ENCODE peak calls at places on chromosomes 1 and 21, in nine cellular contexts. N, O, S, P, F, H, Q, U and W are unnamed samples. For H3K27me3, the result is how much of the 10 kb centered on the place peaks cover.

GRCh38 chr1:21891621-21892479 is 45.3 kb downstream of the HSPG2 start:
- DNase-seq in N (no peak), O (no peak), S (no peak), P (no peak), F (no peak), H (no peak), Q (no peak), U (no peak), W (no peak)

GRCh38 chr1:25780318-25781129 is 19.5 kb upstream of the SELENON start:
- DNase-seq in N (no peak), O (no peak), S (no peak), P (no peak), F (no peak), H (no peak), Q (no peak), U (no peak), W (no peak)

GRCh38 chr1:240337795-240338194 is 246.1 kb downstream of the FMN2 start:
- DNase-seq in N (no peak), O (no peak), S (no peak), P (peak), F (no peak), H (peak), Q (no peak), U (no peak), W (no peak)

GRCh38 chr1:6445062-6445763 is 20.6 kb downstream of the ESPN start:
- DNase-seq in N (no peak), O (peak), S (no peak), P (no peak), F (no peak), H (no peak), Q (no peak), U (no peak), W (peak)

GRCh38 chr1:5662362-5663126 is 329.7 kb downstream of the NPHP4 start:
- DNase-seq in N (no peak), O (no peak), S (no peak), P (no peak), F (no peak), H (no peak), Q (no peak), U (no peak), W (no peak)

GRCh38 chr1:87252406-87252805 is 76.3 kb upstream of the LMO4 start:
- DNase-seq in N (no peak), O (no peak), S (no peak), P (no peak), F (no peak), H (no peak), Q (no peak), U (no peak), W (no peak)

GRCh38 chr1:228416217-228416971 is at the start of gene TRIM17:
- DNase-seq in N (no peak), O (no peak), S (no peak), P (no peak), F (no peak), H (no peak), Q (peak), U (no peak), W (peak)

GRCh38 chr1:180953291-180953747 is 40.6 kb downstream of the KIAA1614 start:
- DNase-seq in N (no peak), O (no peak), S (peak), P (no peak), F (no peak), H (no peak), Q (peak), U (no peak), W (peak)

GRCh38 chr21:14453339-14453738 is 70.4 kb upstream of the HSPA13 start:
- DNase-seq in N (no peak), O (no peak), S (no peak), P (no peak), F (no peak), H (no peak), Q (no peak), U (no peak), W (peak)

GRCh38 chr1:115771847-115772457 is 3.4 kb upstream of the CASQ2 start:
- DNase-seq in N (no peak), O (peak), S (peak), P (peak), F (peak), H (peak), Q (no peak), U (no peak), W (no peak)

GRCh38 chr1:192087334-192087733 is 70.9 kb upstream of the RGS18 start:
- DNase-seq in N (no peak), O (no peak), S (no peak), P (no peak), F (no peak), H (no peak), Q (no peak), U (no peak), W (no peak)

GRCh38 chr1:65042467-65042866 is 76.1 kb upstream of the JAK1 start:
- DNase-seq in N (no peak), O (no peak), S (no peak), P (no peak), F (no peak), H (no peak), Q (no peak), U (no peak), W (no peak)

GRCh38 chr1:30525980-30526651 is 197.3 kb downstream of the MATN1 start:
- DNase-seq in N (no peak), O (peak), S (peak), P (peak), F (peak), H (peak), Q (no peak), U (no peak), W (no peak)

GRCh38 chr21:37207441-37208009 is 59.6 kb downstream of the VPS26C start:
- DNase-seq in N (no peak), O (peak), S (peak), P (no peak), F (no peak), H (no peak), Q (no peak), U (no peak), W (no peak)

GRCh38 chr1:184050631-184051030 is 899 bp upstream of the TSEN15 start:
- DNase-seq in N (no peak), O (no peak), S (no peak), P (no peak), F (no peak), H (no peak), Q (no peak), U (no peak), W (no peak)

GRCh38 chr1:94349853-94350252 is 68.3 kb upstream of the ABCD3 start:
- DNase-seq in N (no peak), O (no peak), S (no peak), P (no peak), F (no peak), H (no peak), Q (no peak), U (no peak), W (no peak)

GRCh38 chr1:3530086-3530930 is 75.8 kb downstream of the ARHGEF16 start:
- DNase-seq in N (no peak), O (no peak), S (no peak), P (no peak), F (no peak), H (no peak), Q (no peak), U (no peak), W (peak)

GRCh38 chr1:23957096-23957495 is 2.5 kb upstream of the PNRC2 start:
- DNase-seq in N (no peak), O (no peak), S (no peak), P (no peak), F (no peak), H (no peak), Q (no peak), U (no peak), W (no peak)

GRCh38 chr1:56206391-56206790 is 373.0 kb downstream of the PLPP3 start:
- DNase-seq in N (no peak), O (no peak), S (no peak), P (peak), F (no peak), H (no peak), Q (no peak), U (no peak), W (no peak)

GRCh38 chr1:25799758-25800537 is at the start of gene SELENON:
- DNase-seq in N (no peak), O (peak), S (peak), P (no peak), F (peak), H (peak), Q (peak), U (no peak), W (no peak)

GRCh38 chr1:92909321-92909720 is 51.9 kb downstream of the DIPK1A start:
- DNase-seq in N (no peak), O (no peak), S (no peak), P (peak), F (no peak), H (no peak), Q (no peak), U (no peak), W (no peak)

GRCh38 chr1:40668769-40669525 is 3.5 kb upstream of the RIMS3 start:
- DNase-seq in N (no peak), O (peak), S (peak), P (peak), F (peak), H (peak), Q (peak), U (peak), W (peak)

GRCh38 chr1:39525366-39526165 is 34.1 kb downstream of the BMP8A start:
- DNase-seq in N (peak), O (no peak), S (no peak), P (no peak), F (no peak), H (no peak), Q (no peak), U (no peak), W (peak)

GRCh38 chr1:188769936-188770335 is 1707.7 kb downstream of the BRINP3 start:
- DNase-seq in N (no peak), O (no peak), S (no peak), P (no peak), F (no peak), H (no peak), Q (no peak), U (no peak), W (no peak)

GRCh38 chr1:236280438-236281285 is 1.1 kb downstream of the ERO1B start:
- DNase-seq in N (no peak), O (no peak), S (no peak), P (no peak), F (no peak), H (peak), Q (peak), U (no peak), W (peak)

GRCh38 chr21:42346866-42347600 is 3.8 kb downstream of the TFF2 start:
- DNase-seq in N (no peak), O (peak), S (no peak), P (no peak), F (no peak), H (no peak), Q (no peak), U (no peak), W (no peak)

GRCh38 chr1:156654700-156655099 is 12.8 kb downstream of the BCAN start:
- DNase-seq in N (no peak), O (no peak), S (no peak), P (no peak), F (no peak), H (no peak), Q (no peak), U (no peak), W (no peak)
- H3K27me3 ChIP-seq in N (under half), O (under half), S (under half), P (under half), F (half or more), H (half or more), Q (under half), U (under half), W (under half)

GRCh38 chr1:99005142-99005491 is 456 bp upstream of the PLPPR5 start:
- DNase-seq in N (no peak), O (no peak), S (no peak), P (peak), F (no peak), H (no peak), Q (no peak), U (no peak), W (no peak)

GRCh38 chr1:99003911-99004269 is 771 bp downstream of the PLPPR5 start:
- DNase-seq in N (no peak), O (no peak), S (peak), P (no peak), F (no peak), H (no peak), Q (no peak), U (no peak), W (no peak)

GRCh38 chr1:99005537-99005942 is 879 bp upstream of the PLPPR5 start:
- DNase-seq in N (no peak), O (no peak), S (no peak), P (peak), F (no peak), H (no peak), Q (no peak), U (no peak), W (no peak)

GRCh38 chr1:99007366-99007765 is 2.7 kb upstream of the PLPPR5 start:
- DNase-seq in N (no peak), O (no peak), S (no peak), P (no peak), F (no peak), H (no peak), Q (no peak), U (no peak), W (no peak)

GRCh38 chr1:99004270-99005141 is at the start of gene PLPPR5:
- DNase-seq in N (no peak), O (peak), S (peak), P (peak), F (no peak), H (no peak), Q (peak), U (no peak), W (peak)
- H3K27me3 ChIP-seq in N (under half), O (under half), S (half or more), P (under half), F (half or more), H (under half), Q (under half), U (under half), W (under half)

GRCh38 chr1:923991-924618 is 382 bp downstream of the SAMD11 start:
- DNase-seq in N (no peak), O (no peak), S (no peak), P (no peak), F (no peak), H (no peak), Q (no peak), U (no peak), W (no peak)

GRCh38 chr1:924619-925323 is 1.0 kb downstream of the SAMD11 start:
- DNase-seq in N (no peak), O (no peak), S (peak), P (no peak), F (no peak), H (no peak), Q (no peak), U (no peak), W (no peak)

GRCh38 chr1:925532-926421 is 2.1 kb downstream of the SAMD11 start:
- DNase-seq in N (no peak), O (no peak), S (peak), P (no peak), F (no peak), H (peak), Q (no peak), U (no peak), W (no peak)

GRCh38 chr1:921011-921837 is 2.5 kb upstream of the SAMD11 start:
- DNase-seq in N (no peak), O (no peak), S (peak), P (peak), F (peak), H (no peak), Q (peak), U (peak), W (no peak)

DNA sequence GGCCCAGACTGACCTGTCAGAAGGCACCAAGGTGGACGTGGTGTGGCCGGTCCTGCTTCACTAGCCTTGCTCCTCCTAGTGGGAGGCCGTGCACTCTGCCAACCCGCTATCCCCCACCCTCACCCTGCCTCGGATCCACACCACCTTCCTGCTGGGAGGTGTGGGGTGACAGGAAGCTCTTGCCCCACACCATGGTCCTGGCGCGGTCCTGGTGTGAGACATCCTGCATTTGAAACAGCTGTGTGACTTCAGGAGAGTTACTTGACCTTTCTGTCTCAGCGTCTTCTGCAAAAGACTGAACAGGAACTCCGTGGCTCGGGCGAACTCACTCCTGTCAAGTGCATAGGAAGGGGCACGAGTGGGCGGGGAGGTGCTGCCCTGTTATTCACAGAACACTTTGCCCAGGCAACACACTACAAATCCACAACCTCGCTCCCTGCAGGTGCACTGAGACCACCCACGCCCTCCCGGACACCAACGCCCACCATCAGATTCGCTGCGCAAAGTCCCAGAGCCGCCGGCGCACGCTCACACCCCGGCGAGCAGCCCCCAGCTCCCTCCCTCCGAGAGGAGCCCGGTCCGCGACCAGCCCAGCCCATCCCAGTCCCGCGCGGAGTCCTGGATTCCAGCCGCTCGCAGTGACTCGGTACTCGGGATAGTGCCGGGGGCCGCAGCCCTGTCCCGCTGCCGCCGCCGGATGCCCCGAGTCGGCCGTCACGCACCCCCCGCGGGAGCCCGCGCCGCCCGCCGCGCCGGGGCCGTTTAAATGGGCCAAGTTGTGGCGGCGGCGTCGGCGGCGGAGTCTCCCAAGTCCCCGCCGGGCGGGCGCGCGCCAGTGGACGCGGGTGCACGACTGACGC is at the start of gene SAMD11:
- DNase-seq in N (no peak), O (peak), S (peak), P (peak), F (peak), H (peak), Q (peak), U (peak), W (peak)
- H3K27me3 ChIP-seq in N (under half), O (half or more), S (half or more), P (half or more), F (half or more), H (half or more), Q (under half), U (under half), W (under half)

GRCh38 chr21:44710294-44710665 is 1.1 kb downstream of the TSPEAR start:
- DNase-seq in N (no peak), O (no peak), S (no peak), P (no peak), F (no peak), H (no peak), Q (no peak), U (no peak), W (no peak)
- H3K27me3 ChIP-seq in N (under half), O (half or more), S (half or more), P (half or more), F (half or more), H (half or more), Q (half or more), U (half or more), W (under half)

GRCh38 chr1:17122449-17123194 is 3.4 kb upstream of the PADI2 start:
- DNase-seq in N (no peak), O (no peak), S (no peak), P (peak), F (no peak), H (no peak), Q (no peak), U (no peak), W (no peak)

GRCh38 chr1:17119744-17120482 is 662 bp upstream of the PADI2 start:
- DNase-seq in N (no peak), O (no peak), S (no peak), P (no peak), F (no peak), H (no peak), Q (no peak), U (no peak), W (no peak)

GRCh38 chr1:17121881-17122280 is 2.6 kb upstream of the PADI2 start:
- DNase-seq in N (no peak), O (no peak), S (no peak), P (no peak), F (no peak), H (no peak), Q (no peak), U (no peak), W (no peak)

GRCh38 chr1:17120483-17120882 is 1.2 kb upstream of the PADI2 start:
- DNase-seq in N (no peak), O (no peak), S (no peak), P (no peak), F (no peak), H (no peak), Q (no peak), U (no peak), W (no peak)

DNA sequence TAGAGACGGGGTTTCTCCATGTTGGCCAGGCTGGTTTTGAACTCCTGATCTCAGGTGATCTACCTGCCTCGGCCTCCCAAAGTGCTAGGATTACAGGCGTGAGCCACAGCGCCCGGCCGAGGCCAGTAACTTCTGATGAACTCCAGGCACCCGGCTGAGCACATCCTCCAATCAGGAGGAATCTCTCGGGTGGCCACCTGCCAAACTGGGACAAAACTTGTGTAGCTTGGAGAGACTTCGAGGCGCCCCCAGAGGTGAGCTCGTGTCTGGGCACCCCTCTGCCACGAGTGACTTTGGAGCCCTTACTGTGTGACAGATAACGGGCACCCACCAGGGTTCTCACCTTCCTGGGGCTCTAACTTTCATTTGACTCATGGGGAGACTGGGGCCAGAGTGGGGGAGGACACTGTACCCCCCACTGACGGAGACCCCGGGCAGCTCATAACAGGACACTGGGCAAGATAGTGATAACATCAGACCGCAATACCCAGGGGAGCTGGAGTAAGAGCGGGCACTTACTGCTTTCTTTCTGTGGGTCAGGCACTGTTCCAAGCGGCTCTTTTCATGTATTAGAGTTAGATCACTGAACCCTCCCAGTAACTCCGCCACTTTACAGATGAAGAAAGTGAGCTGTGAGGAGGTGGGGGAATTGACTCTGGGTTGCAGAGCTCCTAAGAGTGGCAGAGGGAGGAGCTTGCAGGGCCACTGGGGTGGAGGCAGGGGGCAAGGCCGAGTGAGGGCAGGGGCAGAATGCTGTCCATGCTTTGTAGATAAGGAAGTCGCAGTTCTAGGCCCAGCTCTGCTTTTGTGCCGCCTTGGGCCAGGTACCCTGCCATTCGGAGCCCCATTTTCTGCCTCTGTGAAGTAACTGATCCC is 1.9 kb upstream of the PADI2 start:
- DNase-seq in N (no peak), O (no peak), S (no peak), P (peak), F (no peak), H (no peak), Q (no peak), U (no peak), W (no peak)
- H3K27me3 ChIP-seq in N (under half), O (under half), S (under half), P (under half), F (half or more), H (under half), Q (under half), U (under half), W (under half)